ENCODE peak calls at places on chromosomes 6 and 20, in five cellular contexts. X is HepG2, O is keratinocyte, R is SK-N-SH, E is K562. U is an unnamed sample.

GRCh38 chr20:41048475-41049242 is 20.0 kb downstream of the TOP1 start:
- DNase-seq in X (no peak), O (no peak), R (no peak), E (no peak), U (no peak)

GRCh38 chr6:43213431-43213830 is 15.8 kb downstream of the DNPH1 start:
- DNase-seq in X (no peak), O (no peak), R (no peak), E (no peak), U (no peak)

GRCh38 chr6:76644231-76644630 is 571.8 kb upstream of the IMPG1 start:
- DNase-seq in X (no peak), O (no peak), R (no peak), E (no peak), U (no peak)

GRCh38 chr20:54650201-54650722 is 174.9 kb downstream of the DOK5 start:
- DNase-seq in X (no peak), O (no peak), R (no peak), E (no peak), U (no peak)

GRCh38 chr20:41984031-41984430 is 365.9 kb upstream of the CHD6 start:
- DNase-seq in X (no peak), O (no peak), R (no peak), E (no peak), U (no peak)

GRCh38 chr6:5997420-5998093 is 9.2 kb downstream of the NRN1 start:
- DNase-seq in X (no peak), O (no peak), R (peak), E (no peak), U (no peak)

GRCh38 chr6:3088446-3088845 is 20.2 kb downstream of the RIPK1 start:
- DNase-seq in X (no peak), O (peak), R (no peak), E (no peak), U (no peak)

GRCh38 chr6:169310983-169311382 is 57.3 kb upstream of the THBS2 start:
- DNase-seq in X (no peak), O (no peak), R (no peak), E (no peak), U (no peak)

GRCh38 chr20:56608376-56608775 is 20.7 kb upstream of the TFAP2C start:
- DNase-seq in X (no peak), O (no peak), R (no peak), E (no peak), U (no peak)

GRCh38 chr6:28105286-28105685 is 19.1 kb upstream of the ZSCAN16 start:
- DNase-seq in X (no peak), O (no peak), R (peak), E (peak), U (no peak)

GRCh38 chr6:98764378-98764911 is 69.9 kb upstream of the POU3F2 start:
- DNase-seq in X (no peak), O (no peak), R (no peak), E (no peak), U (no peak)

GRCh38 chr6:411402-412145 is 20.0 kb downstream of the IRF4 start:
- DNase-seq in X (no peak), O (no peak), R (no peak), E (no peak), U (no peak)

GRCh38 chr6:79810153-79810806 is 137.1 kb downstream of the ELOVL4 start:
- DNase-seq in X (no peak), O (no peak), R (peak), E (no peak), U (no peak)

GRCh38 chr6:79808846-79809245 is 138.5 kb downstream of the ELOVL4 start:
- DNase-seq in X (no peak), O (no peak), R (no peak), E (no peak), U (no peak)

GRCh38 chr6:79813143-79813542 is 134.2 kb downstream of the ELOVL4 start:
- DNase-seq in X (no peak), O (no peak), R (no peak), E (no peak), U (no peak)

GRCh38 chr6:79812195-79812594 is 135.2 kb downstream of the ELOVL4 start:
- DNase-seq in X (no peak), O (no peak), R (no peak), E (no peak), U (no peak)

DNA sequence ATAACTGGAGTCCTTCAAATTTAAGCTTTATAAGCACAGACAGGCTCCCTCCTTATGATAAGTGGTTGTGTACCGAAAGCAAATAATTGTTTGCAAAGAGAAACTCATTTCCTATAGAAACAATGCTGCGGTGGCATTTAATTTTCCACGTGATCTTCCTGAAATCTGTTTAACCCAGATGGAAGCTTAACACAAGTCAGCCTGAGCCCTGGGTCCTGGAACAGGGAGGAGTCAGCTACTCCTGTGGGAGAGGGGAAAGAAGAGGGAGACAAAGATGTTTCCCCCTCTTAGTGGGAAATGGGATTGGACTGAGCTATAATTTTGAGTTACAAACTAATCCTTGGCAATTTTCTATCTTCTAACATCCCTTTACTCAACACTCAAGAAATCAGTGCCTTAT is 136.5 kb downstream of the ELOVL4 start:
- DNase-seq in X (no peak), O (no peak), R (peak), E (no peak), U (no peak)
- H2AFZ ChIP-seq in X (no peak), O (no peak), R (no peak), E (no peak), U (no peak)

GRCh38 chr20:6767166-6767535 is 335 bp upstream of the BMP2 start:
- DNase-seq in X (no peak), O (no peak), R (no peak), E (no peak), U (no peak)

GRCh38 chr20:6765469-6766058 is 1.9 kb upstream of the BMP2 start:
- DNase-seq in X (peak), O (no peak), R (peak), E (peak), U (no peak)

GRCh38 chr20:6764619-6765018 is 2.9 kb upstream of the BMP2 start:
- DNase-seq in X (no peak), O (no peak), R (no peak), E (no peak), U (no peak)

GRCh38 chr20:6767536-6768227 is at the start of gene BMP2:
- DNase-seq in X (no peak), O (no peak), R (peak), E (peak), U (no peak)

GRCh38 chr20:6766433-6766832 is 1.1 kb upstream of the BMP2 start:
- DNase-seq in X (no peak), O (no peak), R (no peak), E (no peak), U (no peak)
- H2AFZ ChIP-seq in X (no peak), O (peak), R (no peak), E (no peak), U (no peak)

GRCh38 chr6:29964553-29964903 is 22.2 kb downstream of the HLA-A start:
- DNase-seq in X (no peak), O (no peak), R (no peak), E (no peak), U (no peak)
- H2AFZ ChIP-seq in X (no peak), O (no peak), R (peak), E (no peak), U (peak)

GRCh38 chr6:142946924-142947701 is 2.1 kb upstream of the HIVEP2 start:
- DNase-seq in X (peak), O (no peak), R (peak), E (peak), U (peak)
- H2AFZ ChIP-seq in X (peak), O (peak), R (peak), E (peak), U (peak)

GRCh38 chr6:134778431-134778830 is 171.5 kb downstream of the ALDH8A1 start:
- DNase-seq in X (no peak), O (no peak), R (no peak), E (no peak), U (no peak)

GRCh38 chr6:134768936-134769335 is 181.0 kb downstream of the ALDH8A1 start:
- DNase-seq in X (no peak), O (no peak), R (no peak), E (no peak), U (no peak)

GRCh38 chr6:134774244-134774643 is 175.7 kb downstream of the ALDH8A1 start:
- DNase-seq in X (no peak), O (peak), R (no peak), E (no peak), U (no peak)
- H2AFZ ChIP-seq in X (no peak), O (no peak), R (peak), E (no peak), U (no peak)

GRCh38 chr20:59873409-59873808 is 60.0 kb downstream of the SYCP2 start:
- DNase-seq in X (no peak), O (no peak), R (no peak), E (no peak), U (no peak)
- H2AFZ ChIP-seq in X (no peak), O (no peak), R (no peak), E (no peak), U (no peak)

GRCh38 chr6:148274809-148275208 is 67.8 kb upstream of the SASH1 start:
- DNase-seq in X (no peak), O (no peak), R (no peak), E (no peak), U (no peak)

GRCh38 chr6:148269386-148269785 is 73.3 kb upstream of the SASH1 start:
- DNase-seq in X (no peak), O (no peak), R (no peak), E (no peak), U (no peak)

GRCh38 chr6:148272597-148272996 is 70.0 kb upstream of the SASH1 start:
- DNase-seq in X (no peak), O (no peak), R (no peak), E (no peak), U (no peak)

GRCh38 chr6:148273962-148274752 is 68.5 kb upstream of the SASH1 start:
- DNase-seq in X (no peak), O (no peak), R (no peak), E (no peak), U (no peak)

DNA sequence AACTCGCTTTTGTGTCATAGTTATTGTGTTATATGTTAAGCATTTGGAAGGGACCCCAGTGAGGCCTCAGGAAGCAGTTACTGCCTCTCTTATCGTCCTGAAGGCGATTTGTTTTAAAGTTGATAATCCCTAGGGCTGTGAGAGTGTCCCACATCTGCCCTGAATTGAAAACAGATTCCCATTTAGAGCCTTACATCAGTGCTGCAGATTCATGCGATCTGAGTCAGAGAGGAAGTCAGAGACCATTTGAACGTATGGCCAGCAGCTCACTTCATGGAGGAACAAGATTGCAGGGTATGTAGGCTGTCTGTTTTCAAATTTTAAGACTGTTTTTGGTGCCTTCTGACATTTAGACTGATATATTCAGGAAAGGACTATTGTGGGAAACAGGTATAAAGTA is 70.6 kb upstream of the SASH1 start:
- DNase-seq in X (no peak), O (no peak), R (no peak), E (no peak), U (no peak)
- H2AFZ ChIP-seq in X (no peak), O (no peak), R (no peak), E (no peak), U (no peak)

DNA sequence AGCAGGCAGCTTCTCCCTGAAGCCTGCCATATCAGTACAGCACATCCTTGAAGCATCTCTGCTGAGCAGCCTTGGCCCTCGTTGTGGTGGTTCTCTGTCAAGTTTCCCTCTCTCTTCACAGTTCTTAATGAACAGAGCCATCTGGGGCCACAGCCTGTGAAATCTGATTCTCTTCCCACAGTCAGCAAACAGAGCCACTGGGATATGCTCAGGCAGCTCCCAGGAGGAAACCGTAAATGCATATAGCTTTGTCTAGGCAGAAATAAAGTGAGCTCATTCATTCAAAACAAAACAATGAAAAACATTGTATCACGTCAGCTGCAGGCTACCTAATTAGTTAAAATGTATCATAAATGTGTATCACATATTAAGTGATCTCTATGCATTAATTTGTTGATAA is 80.3 kb downstream of the TBC1D7 start:
- DNase-seq in X (peak), O (no peak), R (no peak), E (no peak), U (no peak)
- H2AFZ ChIP-seq in X (no peak), O (peak), R (no peak), E (no peak), U (no peak)

GRCh38 chr6:111909238-111909637 is 36.0 kb upstream of the FYN start:
- DNase-seq in X (no peak), O (no peak), R (no peak), E (no peak), U (no peak)
- H2AFZ ChIP-seq in X (no peak), O (no peak), R (no peak), E (peak), U (no peak)

U was measured in DND-41.